ENCODE peak calls at places on chromosomes 11 and 22, in ten cellular contexts. G is fibroblast of pulmonary artery; O is GM20000; C is lower lobe of right lung; D is tibial artery; A is omental fat pad; B is fibroblast of the aortic adventitia; I is CD4-positive, alpha-beta T cell; J is AG04450; E is cardiac muscle cell. Y is an unnamed sample.

GRCh38 chr11:2730323-2731284 is 30.8 kb upstream of the KCNQ1OT1 start:
- DNase-seq in G (no peak), O (no peak), C (no peak), D (no peak), A (no peak), B (no peak), I (no peak), J (no peak), E (no peak), Y (no peak)

GRCh38 chr22:47396515-47396914 is 634.1 kb downstream of the TBC1D22A start:
- DNase-seq in G (no peak), O (no peak), C (no peak), D (peak), A (no peak), B (no peak), I (no peak), J (no peak), E (no peak), Y (no peak)

GRCh38 chr22:27896251-27896650 is 22.8 kb downstream of the PITPNB start:
- DNase-seq in G (no peak), O (peak), C (no peak), D (no peak), A (no peak), B (no peak), I (no peak), J (no peak), E (no peak), Y (no peak)

GRCh38 chr11:65899356-65900124 is 648 bp downstream of the FOSL1 start:
- DNase-seq in G (peak), O (peak), C (peak), D (peak), A (no peak), B (peak), I (no peak), J (no peak), E (peak), Y (no peak)

GRCh38 chr11:111652184-111652583 is 49.9 kb downstream of the SIK2 start:
- DNase-seq in G (peak), O (no peak), C (no peak), D (no peak), A (no peak), B (peak), I (no peak), J (no peak), E (peak), Y (no peak)

GRCh38 chr22:19826619-19826950 is 28.1 kb downstream of the GNB1L start:
- DNase-seq in G (no peak), O (no peak), C (no peak), D (no peak), A (no peak), B (no peak), I (no peak), J (no peak), E (no peak), Y (no peak)

GRCh38 chr11:68651208-68651984 is 32.9 kb upstream of the GAL start:
- DNase-seq in G (peak), O (no peak), C (no peak), D (no peak), A (no peak), B (no peak), I (no peak), J (no peak), E (peak), Y (no peak)

GRCh38 chr11:68342459-68343158 is 30.2 kb downstream of the LRP5 start:
- DNase-seq in G (no peak), O (no peak), C (peak), D (no peak), A (no peak), B (no peak), I (no peak), J (no peak), E (no peak), Y (no peak)

GRCh38 chr11:3834349-3835099 is 6.2 kb downstream of the RHOG start:
- DNase-seq in G (no peak), O (no peak), C (peak), D (peak), A (no peak), B (no peak), I (no peak), J (no peak), E (peak), Y (no peak)

GRCh38 chr11:103013426-103013825 is 57.9 kb upstream of the MMP13 start:
- DNase-seq in G (peak), O (no peak), C (no peak), D (no peak), A (no peak), B (no peak), I (no peak), J (no peak), E (no peak), Y (no peak)

GRCh38 chr11:3836903-3837302 is 3.9 kb downstream of the RHOG start:
- DNase-seq in G (no peak), O (peak), C (peak), D (no peak), A (no peak), B (no peak), I (peak), J (no peak), E (no peak), Y (no peak)

GRCh38 chr11:78318733-78319132 is 98.9 kb downstream of the GAB2 start:
- DNase-seq in G (no peak), O (no peak), C (no peak), D (no peak), A (no peak), B (no peak), I (no peak), J (no peak), E (no peak), Y (no peak)

GRCh38 chr11:114121744-114122504 is 62.4 kb downstream of the ZBTB16 start:
- DNase-seq in G (no peak), O (no peak), C (no peak), D (no peak), A (no peak), B (no peak), I (no peak), J (no peak), E (no peak), Y (no peak)

GRCh38 chr11:68003846-68004550 is at the start of gene UNC93B1:
- DNase-seq in G (peak), O (peak), C (peak), D (peak), A (peak), B (peak), I (peak), J (no peak), E (peak), Y (no peak)

GRCh38 chr11:92384316-92384715 is 159.7 kb downstream of the FAT3 start:
- DNase-seq in G (peak), O (no peak), C (no peak), D (no peak), A (no peak), B (peak), I (no peak), J (no peak), E (peak), Y (no peak)

GRCh38 chr11:15123849-15124248 is 9.1 kb downstream of the INSC start:
- DNase-seq in G (peak), O (no peak), C (no peak), D (no peak), A (no peak), B (peak), I (no peak), J (peak), E (peak), Y (no peak)

GRCh38 chr11:67302571-67303131 is 679 bp upstream of the SSH3 start:
- DNase-seq in G (peak), O (no peak), C (peak), D (peak), A (no peak), B (no peak), I (no peak), J (no peak), E (peak), Y (peak)

GRCh38 chr11:126140932-126141291 is 70.5 kb downstream of the RPUSD4 start:
- DNase-seq in G (peak), O (no peak), C (no peak), D (no peak), A (peak), B (peak), I (no peak), J (no peak), E (peak), Y (peak)

GRCh38 chr22:29310863-29311339 is 4.5 kb downstream of the GAS2L1 start:
- DNase-seq in G (peak), O (peak), C (peak), D (peak), A (peak), B (peak), I (no peak), J (peak), E (peak), Y (peak)

GRCh38 chr11:46669606-46670243 is 30.7 kb downstream of the ARHGAP1 start:
- DNase-seq in G (no peak), O (no peak), C (no peak), D (peak), A (no peak), B (no peak), I (no peak), J (no peak), E (no peak), Y (no peak)

GRCh38 chr11:94303884-94304459 is 408 bp upstream of the IZUMO1R start:
- DNase-seq in G (no peak), O (no peak), C (no peak), D (no peak), A (no peak), B (peak), I (no peak), J (no peak), E (no peak), Y (no peak)

GRCh38 chr11:94302806-94303205 is 1.6 kb upstream of the IZUMO1R start:
- DNase-seq in G (no peak), O (no peak), C (no peak), D (no peak), A (no peak), B (no peak), I (no peak), J (no peak), E (no peak), Y (no peak)

GRCh38 chr11:94295534-94295933 is 8.8 kb upstream of the IZUMO1R start:
- DNase-seq in G (no peak), O (no peak), C (no peak), D (no peak), A (no peak), B (peak), I (no peak), J (no peak), E (no peak), Y (no peak)

GRCh38 chr11:94297967-94298576 is 6.3 kb upstream of the IZUMO1R start:
- DNase-seq in G (no peak), O (no peak), C (no peak), D (no peak), A (no peak), B (no peak), I (no peak), J (no peak), E (no peak), Y (no peak)
- TF ChIP-seq CTCF in G (no peak), O (no peak), C (no peak), D (no peak), A (no peak), B (no peak), I (no peak), J (no peak), E (no peak), Y (no peak)

DNA sequence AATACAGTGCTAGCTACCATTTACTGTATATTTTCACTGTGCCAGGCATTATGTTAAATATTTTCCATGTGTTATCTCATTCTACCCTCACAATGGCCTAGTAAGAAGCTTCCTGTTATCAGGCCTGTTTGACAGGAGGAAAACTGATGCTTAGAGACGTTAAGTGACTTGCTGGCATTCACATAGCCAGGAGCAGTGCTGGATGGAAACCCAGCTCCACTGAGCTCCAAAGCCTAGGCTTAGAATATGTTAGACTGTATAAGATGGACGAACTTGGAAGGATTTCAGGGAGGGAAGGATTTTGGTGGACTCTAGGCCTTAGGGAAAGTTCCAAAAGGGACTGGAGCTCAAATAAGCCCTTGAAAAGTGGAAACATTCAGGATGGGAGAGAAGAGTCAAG is 2.1 kb downstream of the CD44 start:
- DNase-seq in G (no peak), O (no peak), C (no peak), D (no peak), A (no peak), B (no peak), I (no peak), J (no peak), E (no peak), Y (no peak)
- TF ChIP-seq CTCF in G (no peak), O (no peak), C (no peak), D (no peak), A (no peak), B (no peak), I (no peak), J (no peak), E (no peak), Y (no peak)

GRCh38 chr22:42072606-42073330 is 1.3 kb upstream of the PHETA2 start:
- DNase-seq in G (no peak), O (no peak), C (no peak), D (no peak), A (no peak), B (no peak), I (no peak), J (no peak), E (no peak), Y (no peak)

GRCh38 chr22:42073568-42074152 is 388 bp upstream of the PHETA2 start:
- DNase-seq in G (no peak), O (no peak), C (no peak), D (no peak), A (no peak), B (no peak), I (no peak), J (no peak), E (no peak), Y (no peak)

GRCh38 chr22:42074846-42075245 is 798 bp downstream of the PHETA2 start:
- DNase-seq in G (no peak), O (no peak), C (no peak), D (no peak), A (no peak), B (no peak), I (no peak), J (no peak), E (no peak), Y (no peak)

GRCh38 chr22:42075277-42075676 is 1.2 kb downstream of the PHETA2 start:
- DNase-seq in G (no peak), O (no peak), C (no peak), D (no peak), A (no peak), B (no peak), I (no peak), J (no peak), E (no peak), Y (peak)

GRCh38 chr22:42074153-42074750 is at the start of gene PHETA2:
- DNase-seq in G (peak), O (peak), C (peak), D (peak), A (no peak), B (peak), I (peak), J (no peak), E (peak), Y (peak)
- TF ChIP-seq CTCF in G (peak), O (peak), C (peak), D (peak), A (no peak), B (peak), I (peak), J (peak), E (peak), Y (peak)

GRCh38 chr22:41092023-41092817 is at the start of gene EP300:
- DNase-seq in G (peak), O (peak), C (peak), D (peak), A (peak), B (peak), I (peak), J (no peak), E (peak), Y (peak)
- TF ChIP-seq CTCF in G (peak), O (no peak), C (peak), D (peak), A (no peak), B (peak), I (peak), J (peak), E (peak), Y (no peak)

Y was measured in mesothelial cell of epicardium.